ENCODE peak calls at places on chromosomes 2 and 18, in eight cellular contexts. S is adrenal gland; C is CD8-positive, alpha-beta T cell; D is fibroblast of lung; N is spleen; X is HepG2; M is heart right ventricle; W is right lobe of liver. B is an unnamed sample.

GRCh38 chr2:16315911-16316310 is 349.7 kb downstream of the CYRIA start:
- DNase-seq in M (no peak), W (no peak), S (no peak), D (no peak), X (no peak), N (no peak), C (no peak), B (no peak)

GRCh38 chr2:60976271-60976670 is 41.2 kb upstream of the PEX13 start:
- DNase-seq in C (no peak), W (no peak), X (no peak), S (no peak), D (no peak), N (no peak), M (no peak), B (no peak)

GRCh38 chr2:28102455-28102874 is 211.9 kb downstream of the BABAM2 start:
- DNase-seq in C (no peak), S (no peak), M (no peak), X (no peak), N (no peak), W (no peak), D (peak; percentile 91), B (no peak)

GRCh38 chr2:121608367-121608766 is 40.9 kb downstream of the CLASP1 start:
- DNase-seq in N (no peak), D (peak; percentile 59), S (no peak), W (no peak), C (no peak), X (no peak), M (no peak), B (no peak)

GRCh38 chr18:77517901-77518300 is 268.3 kb downstream of the GALR1 start:
- DNase-seq in X (no peak), D (no peak), S (no peak), M (no peak), C (no peak), W (no peak), N (no peak), B (no peak)

GRCh38 chr2:197839327-197839726 is 34.9 kb downstream of the PLCL1 start:
- DNase-seq in N (no peak), D (no peak), W (no peak), X (no peak), M (no peak), C (no peak), S (no peak), B (no peak)

GRCh38 chr2:27016801-27017325 is 15.9 kb upstream of the TMEM214 start:
- DNase-seq in S (peak; percentile 76), X (peak; percentile 76), D (peak; percentile 63), M (no peak), W (peak; percentile 76), C (peak; percentile 54), N (no peak), B (peak; percentile 90)

GRCh38 chr18:59783138-59783537 is 85.9 kb upstream of the CCBE1 start:
- DNase-seq in C (no peak), X (peak; percentile 72), N (no peak), S (peak; percentile 62), W (no peak), M (no peak), D (peak; percentile 60), B (peak; percentile 85)

GRCh38 chr2:86453838-86454237 is 12.7 kb downstream of the KDM3A start:
- DNase-seq in N (no peak), W (no peak), X (no peak), C (no peak), M (no peak), D (peak; percentile 65), S (peak; percentile 80), B (no peak)

GRCh38 chr18:36338420-36338933 is 41.0 kb downstream of the FHOD3 start:
- DNase-seq in M (peak; percentile 29), W (no peak), N (no peak), D (no peak), S (no peak), C (no peak), X (no peak), B (no peak)

GRCh38 chr2:106163948-106164580 is 30.0 kb downstream of the UXS1 start:
- DNase-seq in M (no peak), C (no peak), W (no peak), X (no peak), S (no peak), N (no peak), D (peak; percentile 35), B (no peak)

GRCh38 chr18:24811963-24812681 is 351.7 kb downstream of the HRH4 start:
- DNase-seq in D (no peak), C (no peak), X (no peak), N (no peak), S (no peak), M (no peak), W (no peak), B (no peak)

GRCh38 chr2:170238776-170239175 is 60.8 kb downstream of the MYO3B start:
- DNase-seq in W (no peak), D (no peak), S (no peak), N (no peak), M (no peak), X (peak; percentile 17), C (no peak), B (no peak)

GRCh38 chr2:170237572-170238120 is 59.7 kb downstream of the MYO3B start:
- DNase-seq in X (no peak), M (no peak), N (no peak), D (no peak), C (no peak), S (no peak), W (no peak), B (no peak)

GRCh38 chr2:170240629-170241028 is 62.7 kb downstream of the MYO3B start:
- DNase-seq in S (no peak), N (no peak), W (no peak), X (no peak), M (no peak), D (no peak), C (no peak), B (no peak)

GRCh38 chr2:170236639-170237037 is 58.7 kb downstream of the MYO3B start:
- DNase-seq in D (no peak), X (no peak), S (no peak), W (no peak), M (no peak), N (no peak), C (no peak), B (no peak)

GRCh38 chr2:170235860-170236638 is 58.1 kb downstream of the MYO3B start:
- DNase-seq in N (no peak), C (no peak), S (peak; percentile 27), M (no peak), W (no peak), X (peak; percentile 54), D (peak; percentile 45), B (peak; percentile 75)
- TF ChIP-seq CTCF in N (no peak), C (no peak), S (peak; percentile 58), M (peak; percentile 48), W (peak; percentile 24), X (peak; percentile 69), D (peak; percentile 52), B (peak; percentile 88)

GRCh38 chr2:8378016-8378810 is 303.6 kb upstream of the ID2 start:
- DNase-seq in C (no peak), D (no peak), S (no peak), X (peak; percentile 79), W (no peak), N (no peak), M (no peak), B (no peak)

GRCh38 chr2:8380026-8380425 is 301.8 kb upstream of the ID2 start:
- DNase-seq in X (no peak), N (peak; percentile 79), S (no peak), C (no peak), D (no peak), M (no peak), W (peak; percentile 42), B (no peak)

GRCh38 chr2:8376603-8377423 is 305.0 kb upstream of the ID2 start:
- DNase-seq in C (no peak), N (no peak), W (no peak), X (no peak), M (no peak), D (peak; percentile 16), S (no peak), B (no peak)

GRCh38 chr2:8380573-8380972 is 301.3 kb upstream of the ID2 start:
- DNase-seq in X (no peak), M (no peak), W (no peak), S (no peak), C (no peak), N (no peak), D (no peak), B (no peak)

DNA sequence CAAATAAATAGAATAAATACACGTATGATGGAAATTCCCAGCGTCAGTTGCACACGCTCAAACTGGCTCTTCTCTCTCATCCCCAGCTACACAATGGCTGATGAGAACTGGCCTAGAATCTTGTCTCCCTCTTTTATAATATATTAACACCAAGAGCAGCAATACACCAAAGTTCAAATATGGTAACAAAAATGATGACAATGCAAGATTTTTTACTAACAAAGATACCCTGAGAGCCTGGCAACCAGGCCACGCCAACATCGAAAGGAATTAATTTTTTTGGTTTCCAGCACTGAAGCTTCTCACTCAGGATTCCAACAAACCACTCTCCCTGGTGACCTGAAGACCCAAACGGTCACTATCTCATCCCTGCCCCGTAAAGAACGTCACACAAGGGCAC is 302.7 kb upstream of the ID2 start:
- DNase-seq in C (no peak), M (no peak), D (no peak), X (no peak), N (no peak), W (no peak), S (no peak), B (no peak)
- H3K4me1 ChIP-seq in C (peaks cover 9% of the 10 kb centered on the region), M (peaks cover 4% of the 10 kb centered on the region), D (no peaks in the 10 kb centered on the region), X (peaks cover 30% of the 10 kb centered on the region), N (peaks cover 20% of the 10 kb centered on the region), W (no peaks in the 10 kb centered on the region), S (no peaks in the 10 kb centered on the region), B (peaks cover 4% of the 10 kb centered on the region)

DNA sequence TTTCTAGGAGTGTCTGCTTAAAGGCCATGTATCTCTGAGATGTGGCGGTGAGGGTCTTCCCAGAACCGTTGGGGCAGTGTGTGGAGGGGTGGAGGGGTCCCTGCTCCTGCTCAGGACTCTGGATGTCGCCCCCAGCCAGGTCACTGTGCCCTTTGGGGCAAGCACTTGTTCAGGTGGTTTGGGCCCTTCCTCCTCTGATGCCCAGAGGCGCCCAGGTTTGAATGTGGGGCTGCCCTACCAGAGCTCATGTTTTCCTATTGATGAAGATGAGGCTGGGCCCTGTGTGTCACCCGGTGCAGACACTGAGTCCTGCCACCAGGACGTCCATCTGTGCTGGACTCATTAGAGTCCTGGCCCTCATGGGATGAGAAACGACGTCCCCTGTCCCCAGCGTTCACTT is 14.3 kb upstream of the PER2 start:
- DNase-seq in N (peak; percentile 44), D (no peak), X (no peak), W (no peak), C (no peak), S (no peak), M (no peak), B (no peak)
- TF ChIP-seq CTCF in N (no peak), D (no peak), X (no peak), W (no peak), C (no peak), S (no peak), M (no peak), B (peak; percentile 40)

DNA sequence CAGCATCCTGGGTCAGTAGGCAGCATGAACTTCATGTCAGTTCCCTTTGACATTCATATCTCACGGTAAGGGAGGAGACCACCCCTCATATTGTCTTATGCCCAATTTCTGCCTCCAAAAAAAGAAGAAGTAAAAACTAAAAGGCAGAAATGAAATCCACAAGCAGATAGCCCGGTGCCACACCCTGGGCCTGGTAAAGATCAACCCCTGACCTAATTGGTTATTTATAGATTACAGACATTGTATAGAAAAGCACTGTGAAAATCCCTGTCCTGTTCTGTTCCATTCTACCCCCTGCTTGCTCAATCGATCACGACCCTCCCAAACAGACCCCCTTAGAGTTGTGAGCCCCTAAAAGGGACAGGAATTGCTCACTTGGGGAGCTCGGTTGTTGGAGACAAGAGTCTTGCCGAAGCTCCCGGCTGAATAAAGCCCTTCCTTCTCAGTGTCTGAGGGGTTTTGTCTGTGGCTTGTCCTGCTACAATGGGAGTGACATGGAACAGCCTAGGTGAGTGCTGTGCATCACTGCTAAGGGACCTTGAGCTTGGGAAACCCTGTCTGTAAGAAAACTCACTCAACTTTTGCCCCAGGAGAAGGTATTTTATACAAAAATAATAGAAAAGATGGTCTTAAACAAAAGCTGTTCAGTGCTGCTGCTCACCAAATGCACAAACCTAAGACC is 11.1 kb downstream of the NDUFV2 start:
- DNase-seq in M (no peak), N (no peak), S (no peak), C (no peak), W (no peak), D (no peak), X (no peak), B (no peak)
- H3K4me1 ChIP-seq in M (peaks cover 11% of the 10 kb centered on the region), N (peaks cover 97% of the 10 kb centered on the region), S (peaks cover 93% of the 10 kb centered on the region), C (peaks cover 80% of the 10 kb centered on the region), W (peaks cover 49% of the 10 kb centered on the region), D (peaks cover 9% of the 10 kb centered on the region), X (peaks cover 73% of the 10 kb centered on the region), B (no peaks in the 10 kb centered on the region)